ENCODE peak calls at places on chromosomes 6 and 20, in ten cellular contexts. I is suprapubic skin, N is Panc1, E is GM12892, S is HL-60, W is sigmoid colon, O is transverse colon, C is GM23338, U is HCT116, Y is stomach. J is an unnamed sample.
A peak's percentile ranks its signal among the peaks of the same experiment; 100 is the strongest.

GRCh38 chr20:50404419-50405234 is 105.6 kb upstream of the PTPN1 start:
- DNase-seq in I (no peak), N (no peak), E (no peak), S (no peak), W (no peak), O (no peak), C (no peak), U (no peak), Y (no peak), J (no peak)

GRCh38 chr6:144151010-144151727 is 852 bp downstream of the STX11 start:
- DNase-seq in I (no peak), N (peak; percentile 17), E (peak; percentile 15), S (peak; percentile 77), W (no peak), O (peak; percentile 28), C (peak; percentile 9), U (no peak), Y (no peak), J (peak; percentile 17)

GRCh38 chr6:22219916-22220315 is 76.9 kb downstream of the PRL start:
- DNase-seq in I (no peak), N (no peak), E (no peak), S (no peak), W (no peak), O (no peak), C (no peak), U (no peak), Y (no peak), J (no peak)

GRCh38 chr20:52469143-52469542 is 277.6 kb upstream of the ZFP64 start:
- DNase-seq in I (no peak), N (no peak), E (no peak), S (no peak), W (no peak), O (no peak), C (peak; percentile 6), U (no peak), Y (no peak), J (no peak)

GRCh38 chr6:16199792-16200191 is 38.6 kb upstream of the GMPR start:
- DNase-seq in I (no peak), N (no peak), E (no peak), S (no peak), W (no peak), O (no peak), C (no peak), U (no peak), Y (no peak), J (no peak)

GRCh38 chr20:59945731-59946130 is 5.5 kb downstream of the FAM217B start:
- DNase-seq in I (no peak), N (no peak), E (no peak), S (no peak), W (no peak), O (no peak), C (peak; percentile 45), U (no peak), Y (no peak), J (no peak)

GRCh38 chr6:121857551-121857950 is 422.1 kb downstream of the GJA1 start:
- DNase-seq in I (no peak), N (no peak), E (no peak), S (no peak), W (no peak), O (no peak), C (peak; percentile 30), U (no peak), Y (no peak), J (no peak)

GRCh38 chr6:827431-827830 is 134.5 kb upstream of the EXOC2 start:
- DNase-seq in I (no peak), N (no peak), E (no peak), S (no peak), W (no peak), O (no peak), C (no peak), U (no peak), Y (no peak), J (peak; percentile 6)

GRCh38 chr20:39785252-39785917 is 823.2 kb downstream of the DHX35 start:
- DNase-seq in I (no peak), N (no peak), E (no peak), S (no peak), W (no peak), O (no peak), C (no peak), U (no peak), Y (no peak), J (no peak)

GRCh38 chr20:1654994-1655393 is 2.6 kb downstream of the SIRPG start:
- DNase-seq in I (no peak), N (no peak), E (no peak), S (no peak), W (no peak), O (no peak), C (no peak), U (no peak), Y (no peak), J (no peak)

DNA sequence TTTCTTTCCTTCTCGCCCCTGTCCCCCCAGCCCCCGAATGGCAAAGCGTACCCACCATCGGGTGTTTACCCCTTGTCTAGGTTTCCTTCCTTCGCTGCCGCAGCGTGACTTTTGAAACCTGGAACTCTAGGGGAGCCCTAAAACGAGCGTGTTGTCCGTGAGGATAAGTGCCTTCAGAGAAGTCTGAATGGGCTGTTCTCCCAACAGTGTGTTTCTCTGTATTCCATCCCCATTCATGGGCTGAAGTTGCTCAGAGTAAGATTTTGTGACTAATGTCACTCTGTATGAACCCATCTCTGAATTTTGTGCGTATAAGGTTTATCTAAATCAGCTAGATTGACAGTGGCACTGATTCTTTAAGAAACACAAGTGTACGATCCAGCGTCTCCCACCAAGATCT is 949 bp downstream of the MACROD2 start:
- DNase-seq in I (no peak), N (no peak), E (no peak), S (no peak), W (no peak), O (no peak), C (peak; percentile 17), U (no peak), Y (no peak), J (no peak)
- TF ChIP-seq POLR2AphosphoS5 in I (no peak), N (no peak), E (no peak), S (no peak), W (no peak), O (no peak), C (no peak), U (no peak), Y (no peak), J (no peak)

GRCh38 chr6:136552054-136552453 is 1.8 kb upstream of the MAP7 start:
- DNase-seq in I (no peak), N (no peak), E (no peak), S (no peak), W (no peak), O (no peak), C (no peak), U (no peak), Y (no peak), J (no peak)

GRCh38 chr6:136549359-136550044 is 720 bp downstream of the MAP7 start:
- DNase-seq in I (no peak), N (no peak), E (no peak), S (no peak), W (no peak), O (peak; percentile 32), C (peak; percentile 64), U (no peak), Y (peak; percentile 31), J (no peak)

GRCh38 chr6:136551103-136551502 is 881 bp upstream of the MAP7 start:
- DNase-seq in I (no peak), N (no peak), E (no peak), S (no peak), W (no peak), O (no peak), C (no peak), U (no peak), Y (no peak), J (no peak)

GRCh38 chr6:136550045-136550329 is 235 bp downstream of the MAP7 start:
- DNase-seq in I (no peak), N (no peak), E (peak; percentile 52), S (no peak), W (no peak), O (no peak), C (no peak), U (no peak), Y (no peak), J (peak; percentile 58)

GRCh38 chr6:136550330-136551071 is at the start of gene MAP7:
- DNase-seq in I (peak; percentile 85), N (no peak), E (peak; percentile 75), S (peak; percentile 6), W (peak; percentile 70), O (peak; percentile 91), C (peak; percentile 96), U (peak; percentile 75), Y (peak; percentile 94), J (peak; percentile 73)
- TF ChIP-seq POLR2AphosphoS5 in I (no peak), N (no peak), E (no peak), S (no peak), W (no peak), O (peak; percentile 43), C (peak; percentile 78), U (peak; percentile 83), Y (no peak), J (no peak)

GRCh38 chr20:54950285-54950684 is 474.9 kb downstream of the DOK5 start:
- DNase-seq in I (no peak), N (no peak), E (no peak), S (no peak), W (no peak), O (no peak), C (no peak), U (no peak), Y (no peak), J (no peak)
- TF ChIP-seq POLR2AphosphoS5 in I (no peak), N (no peak), E (no peak), S (no peak), W (no peak), O (no peak), C (no peak), U (no peak), Y (no peak), J (no peak)

GRCh38 chr6:140372064-140372463 is 997.6 kb upstream of the CITED2 start:
- DNase-seq in I (no peak), N (no peak), E (no peak), S (no peak), W (no peak), O (no peak), C (no peak), U (no peak), Y (no peak), J (no peak)
- TF ChIP-seq POLR2AphosphoS5 in I (no peak), N (no peak), E (no peak), S (no peak), W (no peak), O (no peak), C (no peak), U (no peak), Y (no peak), J (no peak)

GRCh38 chr20:58162976-58163375 is 65.5 kb downstream of the ANKRD60 start:
- DNase-seq in I (no peak), N (no peak), E (no peak), S (no peak), W (no peak), O (no peak), C (no peak), U (no peak), Y (no peak), J (no peak)
- TF ChIP-seq POLR2AphosphoS5 in I (no peak), N (no peak), E (no peak), S (no peak), W (no peak), O (no peak), C (no peak), U (no peak), Y (no peak), J (no peak)

DNA sequence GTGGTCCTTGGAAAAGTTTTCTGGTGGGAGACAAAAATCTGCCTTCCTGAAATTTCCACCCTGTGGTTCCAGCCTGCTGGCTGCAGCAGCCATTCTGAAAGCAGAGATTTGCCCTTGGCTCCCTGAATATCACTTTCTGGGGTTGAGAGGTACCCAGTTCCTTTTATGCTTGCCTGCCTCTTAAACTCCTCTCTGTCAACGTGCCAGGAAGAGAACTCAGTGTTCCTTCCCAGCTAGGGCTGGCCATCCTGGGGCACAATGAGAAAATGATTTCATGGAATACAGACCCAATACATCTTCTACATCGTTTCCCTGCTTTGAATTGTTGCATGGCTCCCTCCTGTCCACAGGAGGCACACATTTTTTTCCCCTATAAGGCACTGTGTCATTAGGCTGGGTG is 1.6 kb upstream of the DSN1 start:
- DNase-seq in I (no peak), N (no peak), E (no peak), S (no peak), W (no peak), O (no peak), C (no peak), U (no peak), Y (no peak), J (no peak)
- TF ChIP-seq POLR2AphosphoS5 in I (no peak), N (no peak), E (no peak), S (no peak), W (no peak), O (no peak), C (no peak), U (no peak), Y (no peak), J (no peak)